ENCODE peak calls at places on chromosomes 11 and 22, in six cellular contexts. One of them, this sample, is unnamed.

GRCh38 chr11:110182886-110183285 is 89.7 kb downstream of the ZC3H12C start:
- DNase-seq in GM23338: no peak
- DNase-seq in fibroblast of lung: peak
- DNase-seq in spleen: no peak
- DNase-seq in HFFc6: peak
- DNase-seq in H9: no peak
- DNase-seq in this sample: no peak

GRCh38 chr11:65087216-65087615 is 3.2 kb downstream of the ZFPL1 start:
- DNase-seq in H9: no peak
- DNase-seq in HFFc6: no peak
- DNase-seq in spleen: no peak
- DNase-seq in fibroblast of lung: no peak
- DNase-seq in GM23338: no peak
- DNase-seq in this sample: no peak

GRCh38 chr11:18046116-18046777 is at the start of gene TPH1:
- DNase-seq in fibroblast of lung: peak
- DNase-seq in H9: peak
- DNase-seq in spleen: no peak
- DNase-seq in GM23338: peak
- DNase-seq in HFFc6: peak
- DNase-seq in this sample: no peak

GRCh38 chr11:38824573-38824972 is 2226.5 kb upstream of the RAG2 start:
- DNase-seq in fibroblast of lung: peak
- DNase-seq in HFFc6: no peak
- DNase-seq in GM23338: peak
- DNase-seq in H9: no peak
- DNase-seq in spleen: no peak
- DNase-seq in this sample: no peak

GRCh38 chr11:121180183-121180582 is 79.1 kb downstream of the TECTA start:
- DNase-seq in H9: no peak
- DNase-seq in GM23338: no peak
- DNase-seq in spleen: no peak
- DNase-seq in HFFc6: no peak
- DNase-seq in fibroblast of lung: no peak
- DNase-seq in this sample: no peak

GRCh38 chr11:70490208-70490607 is 91.9 kb downstream of the CTTN start:
- DNase-seq in spleen: peak
- DNase-seq in GM23338: no peak
- DNase-seq in H9: no peak
- DNase-seq in HFFc6: no peak
- DNase-seq in fibroblast of lung: no peak
- DNase-seq in this sample: no peak

GRCh38 chr11:64799925-64800632 is 2.9 kb downstream of the MAP4K2 start:
- DNase-seq in HFFc6: no peak
- DNase-seq in spleen: no peak
- DNase-seq in GM23338: no peak
- DNase-seq in H9: no peak
- DNase-seq in fibroblast of lung: no peak
- DNase-seq in this sample: no peak

GRCh38 chr11:110909331-110909730 is 197.1 kb upstream of the ARHGAP20 start:
- DNase-seq in spleen: no peak
- DNase-seq in GM23338: no peak
- DNase-seq in fibroblast of lung: peak
- DNase-seq in HFFc6: no peak
- DNase-seq in H9: no peak
- DNase-seq in this sample: no peak

GRCh38 chr11:84290647-84291046 is 1004.5 kb upstream of the CCDC90B start:
- DNase-seq in spleen: no peak
- DNase-seq in H9: no peak
- DNase-seq in HFFc6: no peak
- DNase-seq in GM23338: no peak
- DNase-seq in fibroblast of lung: peak
- DNase-seq in this sample: no peak

GRCh38 chr11:74592063-74592440 is 330 bp upstream of the POLD3 start:
- DNase-seq in HFFc6: no peak
- DNase-seq in H9: no peak
- DNase-seq in fibroblast of lung: no peak
- DNase-seq in spleen: no peak
- DNase-seq in GM23338: no peak
- DNase-seq in this sample: no peak

DNA sequence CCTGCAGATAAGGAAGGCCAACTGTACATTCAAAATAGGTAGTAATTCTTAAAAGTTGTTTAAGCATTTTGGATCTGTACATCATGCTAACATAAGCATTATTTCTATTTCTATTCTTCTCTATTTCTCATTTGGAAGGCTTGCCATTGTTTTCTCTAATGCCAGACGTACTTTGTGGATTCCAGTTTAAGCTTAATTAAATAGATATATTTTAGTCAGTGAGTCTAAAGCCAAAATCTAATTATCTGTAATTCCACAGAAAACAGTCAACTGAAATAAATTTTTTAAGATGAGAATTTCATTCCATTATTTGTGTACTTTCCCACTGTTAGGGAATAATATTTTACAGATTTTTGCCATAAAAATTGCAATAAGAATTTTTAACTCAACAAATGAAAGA is 123.0 kb downstream of the LUZP2 start:
- DNase-seq in H9: no peak
- DNase-seq in fibroblast of lung: no peak
- DNase-seq in spleen: no peak
- DNase-seq in GM23338: no peak
- DNase-seq in HFFc6: no peak
- DNase-seq in this sample: no peak
- TF ChIP-seq CTCF in H9: no peak
- TF ChIP-seq CTCF in fibroblast of lung: no peak
- TF ChIP-seq CTCF in spleen: no peak
- TF ChIP-seq CTCF in GM23338: no peak
- TF ChIP-seq CTCF in HFFc6: no peak
- TF ChIP-seq CTCF in this sample: no peak

GRCh38 chr11:46392421-46393230 is 1.1 kb upstream of the CHRM4 start:
- DNase-seq in fibroblast of lung: peak
- DNase-seq in GM23338: peak
- DNase-seq in HFFc6: peak
- DNase-seq in H9: peak
- DNase-seq in spleen: peak
- DNase-seq in this sample: peak
- TF ChIP-seq CTCF in fibroblast of lung: no peak
- TF ChIP-seq CTCF in GM23338: no peak
- TF ChIP-seq CTCF in HFFc6: no peak
- TF ChIP-seq CTCF in H9: no peak
- TF ChIP-seq CTCF in spleen: no peak
- TF ChIP-seq CTCF in this sample: no peak

DNA sequence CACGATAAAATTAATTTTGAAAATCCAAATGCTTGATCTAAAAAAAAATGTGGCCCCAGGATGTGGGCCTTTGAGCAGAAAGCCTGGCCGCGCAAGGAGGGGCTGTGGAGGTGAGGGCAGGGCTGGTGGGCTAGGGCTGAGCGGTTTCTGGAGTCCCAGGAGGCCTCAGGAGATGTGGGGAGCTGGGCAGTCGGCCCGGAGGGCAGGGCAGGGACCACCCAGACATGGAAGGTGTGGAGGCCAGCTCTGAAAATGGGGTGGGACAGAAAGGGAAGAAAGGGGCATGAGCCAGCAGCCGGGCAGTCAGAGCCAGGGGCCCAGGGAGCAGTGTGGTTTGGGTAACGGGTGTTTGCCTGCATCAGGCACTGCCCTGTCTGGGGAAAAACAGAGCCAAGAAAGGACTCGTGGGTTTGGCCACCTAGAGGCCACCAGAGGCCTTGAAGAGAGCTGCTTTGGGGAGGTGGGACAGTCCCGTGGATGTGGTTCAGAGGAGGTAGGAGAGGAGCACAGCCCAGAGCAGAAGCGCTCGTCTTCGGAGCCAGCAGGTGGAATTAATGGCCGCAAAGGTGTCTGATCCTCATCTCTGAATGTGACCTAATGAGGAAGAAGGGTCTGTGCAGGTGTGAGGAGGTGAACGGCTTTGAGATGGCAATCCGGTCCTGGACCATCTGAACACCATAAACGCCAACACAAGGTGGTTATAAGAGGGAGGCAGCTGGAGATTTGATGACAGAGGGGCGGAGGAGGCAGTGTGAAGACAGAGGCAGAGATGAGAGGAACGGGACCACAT is 50.2 kb downstream of the IGF2 start:
- DNase-seq in spleen: no peak
- DNase-seq in fibroblast of lung: no peak
- DNase-seq in H9: peak
- DNase-seq in HFFc6: no peak
- DNase-seq in GM23338: peak
- DNase-seq in this sample: no peak
- TF ChIP-seq CTCF in spleen: no peak
- TF ChIP-seq CTCF in fibroblast of lung: no peak
- TF ChIP-seq CTCF in H9: peak
- TF ChIP-seq CTCF in HFFc6: peak
- TF ChIP-seq CTCF in GM23338: peak
- TF ChIP-seq CTCF in this sample: no peak

GRCh38 chr11:22304337-22304961 is 33.7 kb upstream of the SLC17A6 start:
- DNase-seq in spleen: no peak
- DNase-seq in HFFc6: peak
- DNase-seq in GM23338: peak
- DNase-seq in H9: no peak
- DNase-seq in fibroblast of lung: peak
- DNase-seq in this sample: peak
- TF ChIP-seq CTCF in spleen: no peak
- TF ChIP-seq CTCF in HFFc6: peak
- TF ChIP-seq CTCF in GM23338: peak
- TF ChIP-seq CTCF in H9: peak
- TF ChIP-seq CTCF in fibroblast of lung: peak
- TF ChIP-seq CTCF in this sample: peak

GRCh38 chr11:111926505-111927391 is 8.0 kb downstream of the C11orf52 start:
- DNase-seq in fibroblast of lung: peak
- DNase-seq in HFFc6: peak
- DNase-seq in GM23338: peak
- DNase-seq in spleen: peak
- DNase-seq in H9: peak
- DNase-seq in this sample: peak
- TF ChIP-seq CTCF in fibroblast of lung: no peak
- TF ChIP-seq CTCF in HFFc6: peak
- TF ChIP-seq CTCF in GM23338: no peak
- TF ChIP-seq CTCF in spleen: no peak
- TF ChIP-seq CTCF in H9: no peak
- TF ChIP-seq CTCF in this sample: no peak

GRCh38 chr22:36532466-36532865 is 3.5 kb upstream of the EIF3D start:
- DNase-seq in fibroblast of lung: no peak
- DNase-seq in H9: no peak
- DNase-seq in spleen: no peak
- DNase-seq in GM23338: no peak
- DNase-seq in HFFc6: no peak
- DNase-seq in this sample: no peak
- TF ChIP-seq CTCF in fibroblast of lung: no peak
- TF ChIP-seq CTCF in H9: no peak
- TF ChIP-seq CTCF in spleen: no peak
- TF ChIP-seq CTCF in GM23338: no peak
- TF ChIP-seq CTCF in HFFc6: no peak
- TF ChIP-seq CTCF in this sample: no peak

GRCh38 chr22:26564672-26565071 is 25.3 kb downstream of the TPST2 start:
- DNase-seq in spleen: no peak
- DNase-seq in H9: no peak
- DNase-seq in HFFc6: no peak
- DNase-seq in fibroblast of lung: no peak
- DNase-seq in GM23338: no peak
- DNase-seq in this sample: no peak

GRCh38 chr22:26565889-26566288 is 24.0 kb downstream of the TPST2 start:
- DNase-seq in GM23338: no peak
- DNase-seq in H9: no peak
- DNase-seq in fibroblast of lung: no peak
- DNase-seq in spleen: no peak
- DNase-seq in HFFc6: no peak
- DNase-seq in this sample: no peak

GRCh38 chr22:26564181-26564580 is 25.8 kb downstream of the TPST2 start:
- DNase-seq in spleen: no peak
- DNase-seq in H9: no peak
- DNase-seq in HFFc6: no peak
- DNase-seq in GM23338: no peak
- DNase-seq in fibroblast of lung: no peak
- DNase-seq in this sample: no peak

GRCh38 chr22:26566994-26567393 is 22.9 kb downstream of the TPST2 start:
- DNase-seq in HFFc6: no peak
- DNase-seq in GM23338: peak
- DNase-seq in H9: no peak
- DNase-seq in fibroblast of lung: no peak
- DNase-seq in spleen: no peak
- DNase-seq in this sample: no peak

GRCh38 chr22:26565181-26565580 is 24.8 kb downstream of the TPST2 start:
- DNase-seq in spleen: no peak
- DNase-seq in H9: no peak
- DNase-seq in fibroblast of lung: no peak
- DNase-seq in HFFc6: no peak
- DNase-seq in GM23338: no peak
- DNase-seq in this sample: no peak
- TF ChIP-seq CTCF in spleen: no peak
- TF ChIP-seq CTCF in H9: no peak
- TF ChIP-seq CTCF in fibroblast of lung: no peak
- TF ChIP-seq CTCF in HFFc6: no peak
- TF ChIP-seq CTCF in GM23338: no peak
- TF ChIP-seq CTCF in this sample: no peak

GRCh38 chr22:32776800-32777199 is 24.7 kb upstream of the TIMP3 start:
- DNase-seq in HFFc6: no peak
- DNase-seq in fibroblast of lung: no peak
- DNase-seq in spleen: no peak
- DNase-seq in GM23338: no peak
- DNase-seq in H9: no peak
- DNase-seq in this sample: no peak

GRCh38 chr22:32777997-32778396 is 23.5 kb upstream of the TIMP3 start:
- DNase-seq in HFFc6: no peak
- DNase-seq in spleen: no peak
- DNase-seq in GM23338: no peak
- DNase-seq in fibroblast of lung: no peak
- DNase-seq in H9: no peak
- DNase-seq in this sample: no peak

GRCh38 chr22:32771761-32772160 is 29.7 kb upstream of the TIMP3 start:
- DNase-seq in fibroblast of lung: no peak
- DNase-seq in HFFc6: no peak
- DNase-seq in spleen: no peak
- DNase-seq in GM23338: no peak
- DNase-seq in H9: no peak
- DNase-seq in this sample: no peak

GRCh38 chr22:32776397-32776796 is 25.1 kb upstream of the TIMP3 start:
- DNase-seq in fibroblast of lung: no peak
- DNase-seq in GM23338: no peak
- DNase-seq in H9: no peak
- DNase-seq in HFFc6: no peak
- DNase-seq in spleen: no peak
- DNase-seq in this sample: no peak

DNA sequence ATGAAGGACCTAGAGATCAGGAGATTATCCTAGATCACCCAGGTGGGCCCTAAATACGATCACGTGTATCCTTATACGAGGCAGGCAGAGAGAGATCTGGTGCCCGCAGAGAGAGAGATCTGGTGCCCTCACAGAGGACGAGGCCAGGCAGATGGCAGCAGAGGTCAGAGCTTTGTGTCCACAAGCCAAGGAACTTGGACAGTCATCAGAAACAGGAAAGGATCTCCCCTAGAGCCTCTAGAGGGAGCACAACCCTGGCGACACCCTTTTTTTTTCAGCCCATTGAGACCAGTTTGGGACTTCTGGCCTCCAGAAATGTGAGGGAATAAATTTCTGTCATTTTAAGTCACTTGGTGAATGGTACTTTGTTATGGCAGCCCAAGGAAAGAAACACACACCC is 25.5 kb upstream of the TIMP3 start:
- DNase-seq in fibroblast of lung: no peak
- DNase-seq in H9: no peak
- DNase-seq in spleen: no peak
- DNase-seq in GM23338: peak
- DNase-seq in HFFc6: no peak
- DNase-seq in this sample: no peak
- TF ChIP-seq CTCF in fibroblast of lung: peak
- TF ChIP-seq CTCF in H9: peak
- TF ChIP-seq CTCF in spleen: no peak
- TF ChIP-seq CTCF in GM23338: peak
- TF ChIP-seq CTCF in HFFc6: peak
- TF ChIP-seq CTCF in this sample: peak

This sample was measured in AG09319.